ENCODE peak calls at places on chromosomes 6 and 20, in ten cellular contexts. S is pancreas; R is SW480; P is stimulated activated CD8-positive, alpha-beta memory T cell treated with anti-CD3 and anti-CD28 coated beads, Interleukin-12 subunit alpha, Interleukin-12 subunit beta, amount 100 ng/mL, for 4 hours; T is WTC11; J is putamen; O is MCF 10A; H is mammary epithelial cell; B is NCI-H748 treated with DMSO at 0.1 percent for 48 hours; Q is cardiac fibroblast. G is an unnamed sample.

GRCh38 chr6:4017847-4018193 is 61.1 kb downstream of the FAM217A start:
- DNase-seq in S (no peak), R (peak; percentile 62), P (no peak), T (no peak), J (peak; percentile 10), O (peak; percentile 46), H (no peak), B (peak; percentile 74), Q (peak; percentile 46), G (no peak)

GRCh38 chr6:113351183-113351834 is 505.8 kb upstream of the MARCKS start:
- DNase-seq in S (no peak), R (no peak), P (no peak), T (no peak), J (no peak), O (peak; percentile 33), H (peak; percentile 32), B (no peak), Q (peak; percentile 61), G (no peak)

GRCh38 chr20:20130399-20130798 is 78.1 kb downstream of the CFAP61 start:
- DNase-seq in S (no peak), R (peak; percentile 18), P (no peak), T (no peak), J (no peak), O (peak; percentile 38), H (peak; percentile 42), B (peak; percentile 79), Q (no peak), G (no peak)

GRCh38 chr20:6783752-6784725 is 16.6 kb downstream of the BMP2 start:
- DNase-seq in S (no peak), R (no peak), P (no peak), T (no peak), J (no peak), O (no peak), H (no peak), B (no peak), Q (peak; percentile 58), G (no peak)

GRCh38 chr20:54138427-54138826 is 35.4 kb downstream of the CYP24A1 start:
- DNase-seq in S (no peak), R (no peak), P (no peak), T (no peak), J (no peak), O (no peak), H (no peak), B (no peak), Q (no peak), G (no peak)

GRCh38 chr20:63750807-63751470 is 11.4 kb downstream of the SLC2A4RG start:
- DNase-seq in S (no peak), R (peak; percentile 55), P (peak; percentile 34), T (no peak), J (no peak), O (no peak), H (no peak), B (no peak), Q (no peak), G (peak; percentile 57)

GRCh38 chr6:44008821-44009370 is 118.4 kb downstream of the MRPL14 start:
- DNase-seq in S (no peak), R (no peak), P (no peak), T (no peak), J (no peak), O (no peak), H (no peak), B (no peak), Q (no peak), G (no peak)

GRCh38 chr6:42404494-42404893 is 47.2 kb downstream of the TRERF1 start:
- DNase-seq in S (no peak), R (peak; percentile 69), P (no peak), T (no peak), J (no peak), O (peak; percentile 89), H (peak; percentile 72), B (no peak), Q (peak; percentile 65), G (peak; percentile 47)

GRCh38 chr6:135985471-135985870 is 134.0 kb downstream of the PDE7B start:
- DNase-seq in S (no peak), R (no peak), P (no peak), T (no peak), J (no peak), O (no peak), H (no peak), B (no peak), Q (peak; percentile 51), G (no peak)

GRCh38 chr20:20594171-20594530 is 118.3 kb downstream of the RALGAPA2 start:
- DNase-seq in S (no peak), R (no peak), P (no peak), T (no peak), J (peak; percentile 45), O (peak; percentile 25), H (no peak), B (peak; percentile 71), Q (peak; percentile 53), G (no peak)

GRCh38 chr6:168132531-168133184 is 53.6 kb upstream of the FRMD1 start:
- DNase-seq in S (peak; percentile 26), R (no peak), P (no peak), T (peak; percentile 75), J (peak; percentile 84), O (no peak), H (no peak), B (no peak), Q (peak; percentile 64), G (no peak)

GRCh38 chr6:33317418-33317667 is 201 bp downstream of the ZBTB22 start:
- DNase-seq in S (no peak), R (no peak), P (no peak), T (peak; percentile 69), J (no peak), O (no peak), H (no peak), B (no peak), Q (no peak), G (no peak)

GRCh38 chr20:19992996-19993908 is 23.9 kb upstream of the NAA20 start:
- DNase-seq in S (peak; percentile 58), R (peak; percentile 91), P (no peak), T (peak; percentile 30), J (no peak), O (peak; percentile 87), H (peak; percentile 95), B (no peak), Q (peak; percentile 88), G (no peak)

GRCh38 chr20:50335105-50335504 is 144.5 kb downstream of the CEBPB start:
- DNase-seq in S (no peak), R (peak; percentile 87), P (no peak), T (peak; percentile 51), J (no peak), O (peak; percentile 79), H (peak; percentile 71), B (no peak), Q (peak; percentile 25), G (no peak)

GRCh38 chr20:58883243-58883691 is 30.8 kb downstream of the GNAS start:
- DNase-seq in S (no peak), R (no peak), P (no peak), T (no peak), J (no peak), O (no peak), H (no peak), B (no peak), Q (no peak), G (no peak)

GRCh38 chr6:13454286-13455221 is 32.8 kb downstream of the GFOD1 start:
- DNase-seq in S (no peak), R (peak; percentile 33), P (peak; percentile 77), T (no peak), J (peak; percentile 85), O (no peak), H (peak; percentile 25), B (no peak), Q (peak; percentile 48), G (peak; percentile 53)

GRCh38 chr6:71887744-71888115 is 1.4 kb downstream of the RIMS1 start:
- DNase-seq in S (no peak), R (no peak), P (no peak), T (no peak), J (no peak), O (no peak), H (no peak), B (no peak), Q (no peak), G (no peak)

GRCh38 chr6:35300848-35301247 is 3.2 kb downstream of the DEF6 start:
- DNase-seq in S (no peak), R (no peak), P (no peak), T (no peak), J (no peak), O (no peak), H (no peak), B (no peak), Q (no peak), G (peak; percentile 60)